ENCODE peak calls at places on chromosomes 12 and 14, in nine cellular contexts. M, H, Y, I, K, P, S, D and N are unnamed samples.

GRCh38 chr14:76965232-76965631 is 63.3 kb downstream of the IRF2BPL start:
- DNase-seq in M (no peak), H (no peak), Y (no peak), I (no peak), K (no peak), P (no peak), S (no peak), D (no peak), N (no peak)

GRCh38 chr14:73468808-73469386 is 10.6 kb upstream of the NUMB start:
- DNase-seq in M (no peak), H (no peak), Y (no peak), I (no peak), K (no peak), P (no peak), S (no peak), D (no peak), N (no peak)

GRCh38 chr14:92409069-92409468 is 86.1 kb downstream of the SLC24A4 start:
- DNase-seq in M (no peak), H (no peak), Y (no peak), I (no peak), K (peak), P (no peak), S (no peak), D (no peak), N (peak)

GRCh38 chr14:51109651-51110050 is 14.7 kb upstream of the TRIM9 start:
- DNase-seq in M (no peak), H (no peak), Y (no peak), I (no peak), K (no peak), P (no peak), S (no peak), D (no peak), N (no peak)

GRCh38 chr14:65703996-65704395 is 291.5 kb downstream of the FUT8 start:
- DNase-seq in M (no peak), H (no peak), Y (no peak), I (no peak), K (no peak), P (no peak), S (no peak), D (no peak), N (peak)

GRCh38 chr12:48053883-48054282 is 49.6 kb upstream of the COL2A1 start:
- DNase-seq in M (no peak), H (no peak), Y (no peak), I (no peak), K (no peak), P (no peak), S (no peak), D (no peak), N (no peak)

GRCh38 chr14:71555654-71556559 is 376.3 kb upstream of the RGS6 start:
- DNase-seq in M (peak), H (no peak), Y (no peak), I (no peak), K (no peak), P (no peak), S (no peak), D (no peak), N (peak)

GRCh38 chr14:48140804-48141203 is 465.4 kb upstream of the MDGA2 start:
- DNase-seq in M (no peak), H (no peak), Y (no peak), I (no peak), K (no peak), P (no peak), S (no peak), D (no peak), N (no peak)

GRCh38 chr12:88377973-88378372 is 202.3 kb downstream of the KITLG start:
- DNase-seq in M (no peak), H (no peak), Y (no peak), I (no peak), K (no peak), P (no peak), S (no peak), D (no peak), N (no peak)

GRCh38 chr14:77653473-77653872 is 37.0 kb upstream of the SPTLC2 start:
- DNase-seq in M (no peak), H (no peak), Y (no peak), I (no peak), K (no peak), P (peak), S (no peak), D (no peak), N (no peak)

GRCh38 chr14:95290769-95291440 is 28.8 kb downstream of the CLMN start:
- DNase-seq in M (no peak), H (peak), Y (peak), I (peak), K (peak), P (no peak), S (peak), D (no peak), N (no peak)

GRCh38 chr12:76866726-76867125 is 12.1 kb downstream of the CSRP2 start:
- DNase-seq in M (no peak), H (no peak), Y (no peak), I (no peak), K (no peak), P (no peak), S (no peak), D (no peak), N (no peak)

GRCh38 chr12:122865268-122866231 is 30.3 kb downstream of the HIP1R start:
- DNase-seq in M (no peak), H (no peak), Y (no peak), I (peak), K (no peak), P (peak), S (peak), D (no peak), N (peak)

GRCh38 chr12:65590318-65590717 is 234.0 kb upstream of the HMGA2 start:
- DNase-seq in M (no peak), H (no peak), Y (no peak), I (no peak), K (no peak), P (no peak), S (no peak), D (no peak), N (no peak)

GRCh38 chr12:49108958-49109404 is 1.7 kb downstream of the LMBR1L start:
- DNase-seq in M (no peak), H (peak), Y (no peak), I (no peak), K (peak), P (no peak), S (no peak), D (no peak), N (peak)

GRCh38 chr14:46054526-46054925 is 597.1 kb downstream of the RPL10L start:
- DNase-seq in M (no peak), H (no peak), Y (no peak), I (no peak), K (no peak), P (no peak), S (no peak), D (peak), N (peak)

GRCh38 chr12:123384994-123385376 is 1.1 kb downstream of the KMT5A start:
- DNase-seq in M (no peak), H (no peak), Y (no peak), I (no peak), K (no peak), P (no peak), S (no peak), D (no peak), N (peak)

GRCh38 chr12:15829255-15829654 is 40.1 kb upstream of the EPS8 start:
- DNase-seq in M (no peak), H (no peak), Y (no peak), I (no peak), K (no peak), P (no peak), S (no peak), D (no peak), N (no peak)

GRCh38 chr14:94771191-94771905 is 1.4 kb upstream of the GSC start:
- DNase-seq in M (no peak), H (no peak), Y (no peak), I (no peak), K (no peak), P (no peak), S (no peak), D (no peak), N (no peak)

GRCh38 chr12:122672515-122672914 is 30.6 kb downstream of the HCAR2 start:
- DNase-seq in M (no peak), H (no peak), Y (no peak), I (no peak), K (no peak), P (no peak), S (no peak), D (no peak), N (no peak)

GRCh38 chr12:12018454-12018853 is 52.3 kb upstream of the BCL2L14 start:
- DNase-seq in M (no peak), H (no peak), Y (no peak), I (peak), K (no peak), P (no peak), S (peak), D (no peak), N (peak)

GRCh38 chr12:3005736-3006135 is 46.5 kb downstream of the TEAD4 start:
- DNase-seq in M (no peak), H (no peak), Y (no peak), I (no peak), K (no peak), P (no peak), S (no peak), D (no peak), N (no peak)

GRCh38 chr12:3000548-3001275 is 41.5 kb downstream of the TEAD4 start:
- DNase-seq in M (no peak), H (no peak), Y (no peak), I (no peak), K (no peak), P (peak), S (no peak), D (no peak), N (no peak)

GRCh38 chr12:3002636-3003035 is 43.4 kb downstream of the TEAD4 start:
- DNase-seq in M (no peak), H (no peak), Y (no peak), I (peak), K (no peak), P (no peak), S (no peak), D (no peak), N (no peak)

GRCh38 chr12:3003593-3003992 is 44.4 kb downstream of the TEAD4 start:
- DNase-seq in M (no peak), H (no peak), Y (no peak), I (no peak), K (no peak), P (no peak), S (no peak), D (no peak), N (no peak)

GRCh38 chr12:3004655-3005565 is 45.7 kb downstream of the TEAD4 start:
- DNase-seq in M (no peak), H (no peak), Y (no peak), I (no peak), K (no peak), P (no peak), S (no peak), D (no peak), N (peak)
- TF ChIP-seq CTCF in M (peak), H (no peak), Y (peak), I (no peak), K (peak), P (peak), S (no peak), D (peak), N (peak)

GRCh38 chr14:104149617-104150141 is 11.3 kb downstream of the KIF26A start:
- DNase-seq in M (no peak), H (peak), Y (no peak), I (peak), K (peak), P (no peak), S (no peak), D (no peak), N (no peak)
- H3K4me3 ChIP-seq in M (no peak), H (no peak), Y (no peak), I (no peak), K (peak), P (no peak), S (no peak), D (no peak), N (no peak)

DNA sequence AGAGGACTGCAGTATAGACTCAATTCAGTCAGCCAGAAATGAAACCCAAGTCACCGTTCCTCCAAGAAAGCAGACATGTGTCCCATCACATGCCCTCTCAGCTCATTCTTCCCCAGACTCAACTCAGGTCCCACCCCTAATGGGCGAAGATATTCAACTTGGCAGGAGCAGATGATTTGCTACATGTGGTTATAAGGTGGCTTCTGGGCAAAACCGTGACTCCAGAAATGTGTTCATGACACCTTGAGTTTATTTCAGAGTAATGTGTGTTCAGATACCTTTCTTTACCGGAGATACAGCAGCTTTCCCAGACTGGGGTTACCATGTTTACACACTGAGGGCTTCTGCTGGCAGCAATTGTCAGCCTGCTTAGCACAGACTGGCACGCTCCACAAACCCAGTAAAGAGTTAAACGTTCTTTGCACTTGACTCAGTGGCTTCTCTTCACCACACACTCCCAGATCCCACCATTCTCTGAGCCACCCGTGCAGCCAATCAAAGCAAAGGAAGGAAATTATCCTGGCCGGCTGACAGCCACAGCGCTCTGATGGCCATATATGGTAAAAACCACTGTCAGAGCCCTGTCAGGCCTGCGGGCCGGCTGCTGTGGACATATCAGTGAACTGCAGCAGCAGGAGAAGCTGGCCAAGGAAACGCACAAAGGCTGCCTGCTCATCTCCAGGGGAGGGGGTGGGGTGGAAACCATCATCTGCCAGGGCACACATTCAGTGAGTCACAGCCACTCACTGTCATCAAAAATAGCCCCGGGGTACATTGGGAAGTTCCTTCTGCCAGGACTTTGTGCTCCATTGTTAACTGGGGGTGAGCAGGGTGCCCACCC is 39.9 kb downstream of the CORO1C start:
- DNase-seq in M (peak), H (peak), Y (peak), I (peak), K (peak), P (peak), S (peak), D (peak), N (peak)
- TF ChIP-seq CTCF in M (peak), H (peak), Y (peak), I (peak), K (peak), P (peak), S (peak), D (peak), N (peak)

DNA sequence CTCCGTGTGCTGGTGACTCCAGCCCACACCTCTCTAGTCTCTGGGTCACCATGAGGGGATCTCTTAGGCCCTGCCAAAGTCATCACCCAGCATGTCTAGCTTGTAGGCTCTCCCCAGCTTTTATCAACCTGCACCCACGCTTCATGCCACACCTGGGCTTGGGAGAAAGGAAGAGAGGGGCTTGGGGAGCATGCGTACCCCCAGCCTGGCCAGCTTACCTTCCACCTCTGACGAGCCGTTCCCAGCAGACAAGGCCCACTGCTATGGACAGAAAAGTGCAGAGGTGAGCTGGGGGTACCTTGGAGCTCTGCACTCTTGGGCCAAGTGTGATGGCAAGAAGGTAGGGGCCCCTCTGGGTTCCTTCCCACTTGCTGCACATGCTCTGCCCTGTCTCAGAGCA is 1.7 kb downstream of the PGF start:
- DNase-seq in M (no peak), H (no peak), Y (no peak), I (no peak), K (no peak), P (no peak), S (no peak), D (no peak), N (no peak)
- H3K4me3 ChIP-seq in M (no peak), H (peak), Y (no peak), I (peak), K (peak), P (no peak), S (peak), D (no peak), N (peak)

GRCh38 chr12:53160000-53160399 is 20.5 kb upstream of the ZNF740 start:
- DNase-seq in M (no peak), H (no peak), Y (no peak), I (no peak), K (no peak), P (no peak), S (no peak), D (no peak), N (no peak)
- TF ChIP-seq CTCF in M (no peak), H (no peak), Y (no peak), I (no peak), K (no peak), P (no peak), S (no peak), D (no peak), N (no peak)

GRCh38 chr12:7868391-7868790 is 4.3 kb downstream of the SLC2A14 start:
- DNase-seq in M (no peak), H (no peak), Y (no peak), I (no peak), K (no peak), P (no peak), S (no peak), D (no peak), N (no peak)
- H3K4me3 ChIP-seq in M (no peak), H (no peak), Y (no peak), I (no peak), K (no peak), P (no peak), S (no peak), D (no peak), N (no peak)

DNA sequence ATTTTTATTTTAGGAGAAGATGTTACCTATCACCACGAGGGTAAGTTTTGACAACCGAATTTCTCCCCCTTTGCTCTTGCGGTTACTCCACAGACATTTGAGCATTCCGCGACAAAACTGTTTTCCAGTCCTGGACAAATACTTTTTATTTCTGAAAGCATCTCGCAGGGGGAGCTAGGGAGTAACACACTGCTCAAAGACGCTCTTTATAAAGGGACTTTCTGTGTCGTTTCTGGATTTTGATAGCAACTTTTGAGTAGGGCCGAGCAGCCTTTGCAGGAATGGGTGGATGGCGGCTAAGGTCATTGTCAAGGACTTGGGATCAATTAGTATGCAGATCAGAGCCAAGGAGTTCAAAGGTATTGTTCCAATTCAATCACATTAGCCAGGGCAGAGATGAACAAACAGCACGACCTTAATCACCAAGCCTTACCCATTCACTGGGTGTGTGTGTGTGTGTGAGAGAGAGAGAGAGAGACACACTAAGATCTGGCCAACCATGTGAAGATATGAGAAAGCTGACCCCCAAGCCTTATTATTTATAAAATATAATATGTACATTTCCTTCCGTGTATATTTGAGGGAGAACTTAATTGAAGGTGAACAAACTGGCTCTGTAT is 613.6 kb downstream of the VRK1 start:
- DNase-seq in M (no peak), H (no peak), Y (no peak), I (no peak), K (no peak), P (no peak), S (no peak), D (no peak), N (no peak)
- TF ChIP-seq CTCF in M (peak), H (no peak), Y (no peak), I (no peak), K (no peak), P (no peak), S (no peak), D (no peak), N (no peak)